ENCODE peak calls at places on chromosomes 13 and 19, in five cellular contexts. M is mammary epithelial cell, Y is fibroblast of lung, V is MM.1S, K is keratinocyte. J is an unnamed sample.

GRCh38 chr19:860481-861098 is 1.1 kb downstream of the CFD start:
- DNase-seq in M (peak; percentile 61), Y (peak; percentile 80), V (peak; percentile 69), K (no peak), J (peak; percentile 75)

GRCh38 chr19:23093832-23094231 is 23.0 kb upstream of the ZNF730 start:
- DNase-seq in M (no peak), Y (no peak), V (no peak), K (no peak), J (no peak)

GRCh38 chr13:47211106-47211505 is 314.3 kb upstream of the HTR2A start:
- DNase-seq in M (peak; percentile 18), Y (no peak), V (no peak), K (no peak), J (no peak)

GRCh38 chr19:11025997-11026396 is 63.3 kb upstream of the LDLR start:
- DNase-seq in M (no peak), Y (no peak), V (no peak), K (no peak), J (no peak)

GRCh38 chr19:10670187-10670586 is 16.0 kb downstream of the ILF3 start:
- DNase-seq in M (no peak), Y (no peak), V (no peak), K (no peak), J (peak; percentile 52)

GRCh38 chr19:50433201-50434180 is 799 bp downstream of the MYBPC2 start:
- DNase-seq in M (no peak), Y (no peak), V (no peak), K (no peak), J (no peak)

GRCh38 chr19:7975037-7975436 is 30.4 kb downstream of the ELAVL1 start:
- DNase-seq in M (no peak), Y (no peak), V (no peak), K (no peak), J (no peak)

GRCh38 chr19:3250675-3251074 is 26.2 kb downstream of the CELF5 start:
- DNase-seq in M (no peak), Y (no peak), V (no peak), K (no peak), J (no peak)

GRCh38 chr19:368624-369020 is 24.0 kb upstream of the MIER2 start:
- DNase-seq in M (no peak), Y (no peak), V (no peak), K (no peak), J (no peak)

GRCh38 chr13:114151031-114151430 is 18.6 kb upstream of the RASA3 start:
- DNase-seq in M (no peak), Y (no peak), V (no peak), K (no peak), J (no peak)

GRCh38 chr19:11581740-11582139 is 4.3 kb upstream of the ACP5 start:
- DNase-seq in M (no peak), Y (no peak), V (peak; percentile 79), K (no peak), J (no peak)

GRCh38 chr13:37357548-37357947 is 241.0 kb downstream of the POSTN start:
- DNase-seq in M (peak; percentile 7), Y (no peak), V (no peak), K (no peak), J (no peak)

GRCh38 chr19:52248256-52248655 is 21.1 kb upstream of the ZNF766 start:
- DNase-seq in M (peak; percentile 42), Y (peak; percentile 47), V (peak; percentile 43), K (no peak), J (peak; percentile 69)

GRCh38 chr13:106129993-106130392 is 405.5 kb downstream of the EFNB2 start:
- DNase-seq in M (no peak), Y (no peak), V (no peak), K (no peak), J (no peak)

GRCh38 chr19:38061294-38061693 is 154.3 kb downstream of the SIPA1L3 start:
- DNase-seq in M (peak; percentile 42), Y (peak; percentile 71), V (no peak), K (no peak), J (no peak)

GRCh38 chr19:18995804-18996241 is 37.5 kb downstream of the SUGP2 start:
- DNase-seq in M (peak; percentile 58), Y (peak; percentile 94), V (peak; percentile 45), K (no peak), J (peak; percentile 97)

GRCh38 chr19:3150739-3151329 is 15.0 kb downstream of the GNA15 start:
- DNase-seq in M (no peak), Y (no peak), V (no peak), K (no peak), J (no peak)

GRCh38 chr13:99442273-99442895 is 58.9 kb upstream of the TM9SF2 start:
- DNase-seq in M (peak; percentile 16), Y (peak; percentile 62), V (peak; percentile 47), K (no peak), J (peak; percentile 68)

GRCh38 chr19:2475018-2475701 is 767 bp upstream of the GADD45B start:
- DNase-seq in M (peak; percentile 62), Y (peak; percentile 56), V (peak; percentile 72), K (no peak), J (peak; percentile 75)

GRCh38 chr19:16584825-16585801 is 12.9 kb upstream of the SLC35E1 start:
- DNase-seq in M (no peak), Y (no peak), V (peak; percentile 35), K (no peak), J (no peak)

GRCh38 chr19:3055741-3056453 is 6.4 kb downstream of the TLE5 start:
- DNase-seq in M (peak; percentile 92), Y (no peak), V (no peak), K (no peak), J (no peak)

GRCh38 chr13:113126265-113127150 is 3.9 kb downstream of the F10 start:
- DNase-seq in M (no peak), Y (no peak), V (no peak), K (no peak), J (no peak)

GRCh38 chr19:51440052-51440451 is 18.2 kb downstream of the SIGLEC8 start:
- DNase-seq in M (no peak), Y (no peak), V (no peak), K (no peak), J (no peak)

GRCh38 chr13:102280366-102280765 is 121.5 kb downstream of the FGF14 start:
- DNase-seq in M (no peak), Y (no peak), V (no peak), K (no peak), J (no peak)

GRCh38 chr19:49110567-49110966 is 3.6 kb upstream of the LIN7B start:
- DNase-seq in M (no peak), Y (no peak), V (no peak), K (no peak), J (no peak)
- H3K27ac ChIP-seq in M (no peak overlapping the region), Y (no peak overlapping the region), V (no peak overlapping the region), K (no peak overlapping the region), J (peak overlapping the region; percentile 41)

GRCh38 chr19:29875931-29876330 is 64.1 kb downstream of the CCNE1 start:
- DNase-seq in M (no peak), Y (no peak), V (no peak), K (no peak), J (no peak)

GRCh38 chr19:29871143-29871542 is 59.4 kb downstream of the CCNE1 start:
- DNase-seq in M (no peak), Y (no peak), V (no peak), K (no peak), J (no peak)

GRCh38 chr19:29872224-29872731 is 60.5 kb downstream of the CCNE1 start:
- DNase-seq in M (no peak), Y (peak; percentile 5), V (no peak), K (no peak), J (peak; percentile 33)

GRCh38 chr19:29873801-29874575 is 62.2 kb downstream of the CCNE1 start:
- DNase-seq in M (no peak), Y (no peak), V (no peak), K (no peak), J (no peak)

GRCh38 chr19:29873024-29873800 is 61.4 kb downstream of the CCNE1 start:
- DNase-seq in M (no peak), Y (peak; percentile 9), V (peak; percentile 12), K (no peak), J (peak; percentile 48)
- TF ChIP-seq EZH2 in M (no peak), Y (no peak), V (no peak), K (peak; percentile 36), J (no peak)

DNA sequence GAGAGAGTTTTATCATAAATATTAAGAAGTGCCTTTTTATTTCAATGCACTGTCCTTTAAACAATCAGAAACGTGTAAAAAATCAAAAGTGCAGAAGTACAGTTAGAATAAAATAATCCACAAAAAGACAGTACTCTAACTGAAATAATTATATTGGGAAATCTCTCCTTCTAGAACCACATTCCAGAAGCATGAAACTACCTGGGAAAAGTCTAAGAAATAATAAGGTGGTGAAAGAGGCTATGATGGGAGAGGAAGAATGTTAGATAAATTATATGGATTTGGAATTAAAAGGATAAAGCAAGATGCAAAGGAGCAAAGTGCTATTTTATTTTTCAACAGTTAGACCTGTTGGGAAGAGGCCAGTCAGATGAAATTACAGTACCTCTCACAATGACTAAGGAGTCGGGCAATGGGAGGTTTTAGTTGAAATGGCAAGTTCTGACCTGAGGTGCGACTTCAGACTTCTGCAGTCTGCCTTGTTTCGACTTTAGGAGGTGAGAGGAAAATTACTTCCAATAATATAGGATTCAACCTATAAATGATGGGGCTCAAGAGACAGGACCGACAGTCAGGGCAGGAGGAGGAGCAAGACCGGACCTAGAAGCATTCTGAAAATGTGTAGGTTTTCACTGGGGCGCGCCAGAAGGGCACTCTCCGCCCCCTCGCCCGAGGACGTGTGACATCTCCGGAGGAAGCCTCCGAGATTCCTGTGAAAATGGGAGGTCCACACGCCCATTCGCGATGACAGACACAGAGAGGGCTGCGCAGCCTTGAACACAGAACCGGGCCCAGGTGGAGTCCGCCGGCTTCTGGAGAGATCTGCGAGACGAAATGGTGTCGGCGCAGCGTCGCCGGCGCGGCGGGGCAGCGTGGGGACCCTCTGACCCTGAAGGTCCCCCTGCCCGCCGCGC is 712 bp downstream of the SPRYD7 start:
- DNase-seq in M (peak; percentile 79), Y (peak; percentile 51), V (peak; percentile 45), K (peak; percentile 21), J (peak; percentile 47)
- H3K27ac ChIP-seq in M (peak overlapping the region; percentile 82), Y (peak overlapping the region; percentile 81), V (peak overlapping the region; percentile 32), K (peak overlapping the region; percentile 70), J (peak overlapping the region; percentile 56)

GRCh38 chr19:43634877-43635560 is 4.6 kb downstream of the CADM4 start:
- DNase-seq in M (no peak), Y (peak; percentile 23), V (no peak), K (no peak), J (no peak)

GRCh38 chr19:43634068-43634467 is 5.6 kb downstream of the CADM4 start:
- DNase-seq in M (no peak), Y (no peak), V (no peak), K (no peak), J (no peak)

GRCh38 chr19:43634516-43634876 is 5.2 kb downstream of the CADM4 start:
- DNase-seq in M (no peak), Y (no peak), V (no peak), K (no peak), J (no peak)

GRCh38 chr19:43631491-43631890 is 8.2 kb downstream of the CADM4 start:
- DNase-seq in M (no peak), Y (no peak), V (no peak), K (no peak), J (no peak)

GRCh38 chr19:43633520-43633919 is 6.1 kb downstream of the CADM4 start:
- DNase-seq in M (no peak), Y (no peak), V (no peak), K (no peak), J (no peak)
- TF ChIP-seq EZH2 in M (no peak), Y (no peak), V (no peak), K (no peak), J (no peak)

DNA sequence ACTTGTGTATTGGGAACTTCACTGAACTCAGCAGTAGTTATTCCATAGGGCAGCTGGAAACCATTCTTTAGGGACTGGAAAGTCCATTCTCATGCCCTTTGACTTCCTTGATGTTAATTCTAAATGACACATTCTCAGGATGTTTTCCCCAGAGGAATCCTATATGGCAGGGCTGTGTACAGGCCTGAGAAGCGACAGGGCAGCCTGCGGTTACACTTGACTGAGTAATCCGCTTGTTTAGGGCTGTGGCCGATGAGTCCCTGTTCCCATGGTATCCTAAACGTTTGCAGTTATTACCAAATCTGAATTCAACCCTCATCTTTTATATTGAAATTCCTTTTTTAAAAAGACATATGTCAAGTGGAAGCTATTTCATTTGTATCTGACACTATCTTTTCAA is 83.5 kb downstream of the COL4A2 start:
- DNase-seq in M (peak; percentile 35), Y (peak; percentile 95), V (no peak), K (no peak), J (no peak)
- H3K27ac ChIP-seq in M (peak overlapping the region; percentile 39), Y (peak overlapping the region; percentile 93), V (no peak overlapping the region), K (no peak overlapping the region), J (no peak overlapping the region)